ENCODE peak calls at places on chromosomes 16 and 17, in eight cellular contexts. One of them, this sample, is unnamed.

GRCh38 chr16:5065813-5066212 is at the start of gene C16orf89:
- DNase-seq in COR-L47: no peak
- DNase-seq in activated CD8-positive, alpha-beta memory T cell treated with anti-CD3 and anti-CD28 coated beads for 4 hours: no peak
- DNase-seq in cardiac muscle cell: no peak
- DNase-seq in iPS DF 19.7: no peak
- DNase-seq in ELR: no peak
- DNase-seq in activated CD4-positive, alpha-beta T cell treated with anti-CD3 and anti-CD28 coated beads for 1 hour: no peak
- DNase-seq in ovary: no peak
- DNase-seq in this sample: no peak

GRCh38 chr16:85440744-85441143 is 172.4 kb upstream of the GSE1 start:
- DNase-seq in activated CD8-positive, alpha-beta memory T cell treated with anti-CD3 and anti-CD28 coated beads for 4 hours: no peak
- DNase-seq in ELR: no peak
- DNase-seq in iPS DF 19.7: no peak
- DNase-seq in cardiac muscle cell: no peak
- DNase-seq in COR-L47: no peak
- DNase-seq in ovary: no peak
- DNase-seq in activated CD4-positive, alpha-beta T cell treated with anti-CD3 and anti-CD28 coated beads for 1 hour: no peak
- DNase-seq in this sample: no peak

GRCh38 chr16:20307791-20308190 is 19.5 kb downstream of the GP2 start:
- DNase-seq in activated CD8-positive, alpha-beta memory T cell treated with anti-CD3 and anti-CD28 coated beads for 4 hours: no peak
- DNase-seq in ovary: no peak
- DNase-seq in activated CD4-positive, alpha-beta T cell treated with anti-CD3 and anti-CD28 coated beads for 1 hour: no peak
- DNase-seq in cardiac muscle cell: no peak
- DNase-seq in iPS DF 19.7: no peak
- DNase-seq in COR-L47: no peak
- DNase-seq in ELR: no peak
- DNase-seq in this sample: no peak

GRCh38 chr17:17835415-17836249 is 1.2 kb downstream of the SREBF1 start:
- DNase-seq in cardiac muscle cell: peak; percentile 28
- DNase-seq in activated CD4-positive, alpha-beta T cell treated with anti-CD3 and anti-CD28 coated beads for 1 hour: no peak
- DNase-seq in activated CD8-positive, alpha-beta memory T cell treated with anti-CD3 and anti-CD28 coated beads for 4 hours: no peak
- DNase-seq in COR-L47: no peak
- DNase-seq in ELR: peak; percentile 26
- DNase-seq in ovary: no peak
- DNase-seq in iPS DF 19.7: no peak
- DNase-seq in this sample: no peak

GRCh38 chr17:35080536-35080935 is 17.0 kb upstream of the RFFL start:
- DNase-seq in cardiac muscle cell: no peak
- DNase-seq in ovary: no peak
- DNase-seq in iPS DF 19.7: no peak
- DNase-seq in activated CD8-positive, alpha-beta memory T cell treated with anti-CD3 and anti-CD28 coated beads for 4 hours: no peak
- DNase-seq in activated CD4-positive, alpha-beta T cell treated with anti-CD3 and anti-CD28 coated beads for 1 hour: no peak
- DNase-seq in COR-L47: no peak
- DNase-seq in ELR: peak; percentile 17
- DNase-seq in this sample: peak; percentile 20

GRCh38 chr16:76583995-76584394 is 306.8 kb downstream of the CNTNAP4 start:
- DNase-seq in ovary: no peak
- DNase-seq in COR-L47: no peak
- DNase-seq in activated CD4-positive, alpha-beta T cell treated with anti-CD3 and anti-CD28 coated beads for 1 hour: no peak
- DNase-seq in activated CD8-positive, alpha-beta memory T cell treated with anti-CD3 and anti-CD28 coated beads for 4 hours: no peak
- DNase-seq in cardiac muscle cell: no peak
- DNase-seq in iPS DF 19.7: no peak
- DNase-seq in ELR: no peak
- DNase-seq in this sample: no peak

GRCh38 chr16:11639925-11640899 is 28.0 kb upstream of the SNN start:
- DNase-seq in cardiac muscle cell: peak; percentile 98
- DNase-seq in activated CD8-positive, alpha-beta memory T cell treated with anti-CD3 and anti-CD28 coated beads for 4 hours: no peak
- DNase-seq in iPS DF 19.7: peak; percentile 69
- DNase-seq in activated CD4-positive, alpha-beta T cell treated with anti-CD3 and anti-CD28 coated beads for 1 hour: no peak
- DNase-seq in ELR: peak; percentile 94
- DNase-seq in ovary: peak; percentile 87
- DNase-seq in COR-L47: no peak
- DNase-seq in this sample: peak; percentile 93

GRCh38 chr17:63344383-63344782 is 101.7 kb downstream of the CYB561 start:
- DNase-seq in COR-L47: no peak
- DNase-seq in ELR: no peak
- DNase-seq in ovary: no peak
- DNase-seq in iPS DF 19.7: no peak
- DNase-seq in activated CD4-positive, alpha-beta T cell treated with anti-CD3 and anti-CD28 coated beads for 1 hour: no peak
- DNase-seq in activated CD8-positive, alpha-beta memory T cell treated with anti-CD3 and anti-CD28 coated beads for 4 hours: no peak
- DNase-seq in cardiac muscle cell: no peak
- DNase-seq in this sample: no peak

This sample was measured in kidney tubule cell.